ENCODE peak calls at places on chromosomes 11 and 22, in eight cellular contexts. One of them, this sample, is unnamed.

GRCh38 chr22:29259253-29259899 is 8.4 kb downstream of the RHBDD3 start:
- DNase-seq in esophagus squamous epithelium: no peak
- DNase-seq in heart left ventricle: no peak
- DNase-seq in IMR-90: no peak
- DNase-seq in body of pancreas: no peak
- DNase-seq in sigmoid colon: no peak
- DNase-seq in adrenal gland: no peak
- DNase-seq in suprapubic skin: no peak
- DNase-seq in this sample: no peak

GRCh38 chr22:17167486-17167885 is 8.4 kb upstream of the HDHD5 start:
- DNase-seq in esophagus squamous epithelium: no peak
- DNase-seq in heart left ventricle: peak; percentile 78
- DNase-seq in IMR-90: no peak
- DNase-seq in body of pancreas: peak; percentile 49
- DNase-seq in sigmoid colon: no peak
- DNase-seq in adrenal gland: peak; percentile 75
- DNase-seq in suprapubic skin: no peak
- DNase-seq in this sample: no peak

GRCh38 chr11:62542750-62543567 is 3.6 kb downstream of the AHNAK start:
- DNase-seq in esophagus squamous epithelium: no peak
- DNase-seq in heart left ventricle: peak; percentile 86
- DNase-seq in IMR-90: peak; percentile 70
- DNase-seq in body of pancreas: peak; percentile 69
- DNase-seq in sigmoid colon: peak; percentile 94
- DNase-seq in adrenal gland: peak; percentile 72
- DNase-seq in suprapubic skin: peak; percentile 92
- DNase-seq in this sample: peak; percentile 65

GRCh38 chr11:125952973-125953372 is 7.1 kb downstream of the VSIG10L2 start:
- DNase-seq in esophagus squamous epithelium: no peak
- DNase-seq in heart left ventricle: no peak
- DNase-seq in IMR-90: no peak
- DNase-seq in body of pancreas: peak; percentile 39
- DNase-seq in sigmoid colon: peak; percentile 92
- DNase-seq in adrenal gland: no peak
- DNase-seq in suprapubic skin: no peak
- DNase-seq in this sample: no peak

GRCh38 chr11:95556342-95557151 is 233.0 kb downstream of the FAM76B start:
- DNase-seq in esophagus squamous epithelium: no peak
- DNase-seq in heart left ventricle: no peak
- DNase-seq in IMR-90: peak; percentile 49
- DNase-seq in body of pancreas: no peak
- DNase-seq in sigmoid colon: no peak
- DNase-seq in adrenal gland: no peak
- DNase-seq in suprapubic skin: no peak
- DNase-seq in this sample: peak; percentile 7

GRCh38 chr11:69943066-69943465 is 123.8 kb upstream of the FGF3 start:
- DNase-seq in esophagus squamous epithelium: no peak
- DNase-seq in heart left ventricle: no peak
- DNase-seq in IMR-90: no peak
- DNase-seq in body of pancreas: no peak
- DNase-seq in sigmoid colon: peak; percentile 40
- DNase-seq in adrenal gland: no peak
- DNase-seq in suprapubic skin: no peak
- DNase-seq in this sample: no peak

GRCh38 chr11:45606514-45607024 is 58.9 kb downstream of the CHST1 start:
- DNase-seq in esophagus squamous epithelium: no peak
- DNase-seq in heart left ventricle: no peak
- DNase-seq in IMR-90: no peak
- DNase-seq in body of pancreas: no peak
- DNase-seq in sigmoid colon: no peak
- DNase-seq in adrenal gland: no peak
- DNase-seq in suprapubic skin: no peak
- DNase-seq in this sample: no peak

GRCh38 chr22:18156878-18157713 is 7.1 kb downstream of the USP18 start:
- DNase-seq in esophagus squamous epithelium: no peak
- DNase-seq in heart left ventricle: peak; percentile 74
- DNase-seq in IMR-90: peak; percentile 99
- DNase-seq in body of pancreas: peak; percentile 38
- DNase-seq in sigmoid colon: peak; percentile 84
- DNase-seq in adrenal gland: peak; percentile 67
- DNase-seq in suprapubic skin: no peak
- DNase-seq in this sample: no peak

GRCh38 chr11:129766858-129767604 is 48.6 kb upstream of the TMEM45B start:
- DNase-seq in esophagus squamous epithelium: no peak
- DNase-seq in heart left ventricle: no peak
- DNase-seq in IMR-90: peak; percentile 23
- DNase-seq in body of pancreas: no peak
- DNase-seq in sigmoid colon: no peak
- DNase-seq in adrenal gland: no peak
- DNase-seq in suprapubic skin: no peak
- DNase-seq in this sample: no peak

GRCh38 chr11:22476589-22476988 is 138.4 kb downstream of the SLC17A6 start:
- DNase-seq in esophagus squamous epithelium: no peak
- DNase-seq in heart left ventricle: no peak
- DNase-seq in IMR-90: no peak
- DNase-seq in body of pancreas: no peak
- DNase-seq in sigmoid colon: no peak
- DNase-seq in adrenal gland: no peak
- DNase-seq in suprapubic skin: no peak
- DNase-seq in this sample: no peak

GRCh38 chr11:126583594-126583993 is 228.1 kb downstream of the ST3GAL4 start:
- DNase-seq in esophagus squamous epithelium: no peak
- DNase-seq in heart left ventricle: no peak
- DNase-seq in IMR-90: no peak
- DNase-seq in body of pancreas: no peak
- DNase-seq in sigmoid colon: no peak
- DNase-seq in adrenal gland: no peak
- DNase-seq in suprapubic skin: no peak
- DNase-seq in this sample: no peak

GRCh38 chr22:45644714-45645113 is 26.9 kb upstream of the ATXN10 start:
- DNase-seq in esophagus squamous epithelium: no peak
- DNase-seq in heart left ventricle: no peak
- DNase-seq in IMR-90: no peak
- DNase-seq in body of pancreas: no peak
- DNase-seq in sigmoid colon: no peak
- DNase-seq in adrenal gland: no peak
- DNase-seq in suprapubic skin: no peak
- DNase-seq in this sample: no peak

GRCh38 chr11:122202161-122202950 is 86.3 kb upstream of the BLID start:
- DNase-seq in esophagus squamous epithelium: no peak
- DNase-seq in heart left ventricle: peak; percentile 33
- DNase-seq in IMR-90: peak; percentile 83
- DNase-seq in body of pancreas: peak; percentile 12
- DNase-seq in sigmoid colon: peak; percentile 71
- DNase-seq in adrenal gland: no peak
- DNase-seq in suprapubic skin: no peak
- DNase-seq in this sample: no peak

GRCh38 chr11:109677240-109677639 is 255.2 kb downstream of the C11orf87 start:
- DNase-seq in esophagus squamous epithelium: no peak
- DNase-seq in heart left ventricle: no peak
- DNase-seq in IMR-90: no peak
- DNase-seq in body of pancreas: no peak
- DNase-seq in sigmoid colon: no peak
- DNase-seq in adrenal gland: no peak
- DNase-seq in suprapubic skin: no peak
- DNase-seq in this sample: no peak

GRCh38 chr11:59611570-59612565 is 3.7 kb downstream of the OSBP start:
- DNase-seq in esophagus squamous epithelium: no peak
- DNase-seq in heart left ventricle: no peak
- DNase-seq in IMR-90: peak; percentile 67
- DNase-seq in body of pancreas: peak; percentile 70
- DNase-seq in sigmoid colon: no peak
- DNase-seq in adrenal gland: no peak
- DNase-seq in suprapubic skin: no peak
- DNase-seq in this sample: no peak

GRCh38 chr11:86745571-86745970 is 54.8 kb upstream of the PRSS23 start:
- DNase-seq in esophagus squamous epithelium: no peak
- DNase-seq in heart left ventricle: no peak
- DNase-seq in IMR-90: peak; percentile 36
- DNase-seq in body of pancreas: no peak
- DNase-seq in sigmoid colon: no peak
- DNase-seq in adrenal gland: no peak
- DNase-seq in suprapubic skin: no peak
- DNase-seq in this sample: no peak

GRCh38 chr11:59756496-59756840 is 1.3 kb downstream of the STX3 start:
- DNase-seq in esophagus squamous epithelium: no peak
- DNase-seq in heart left ventricle: no peak
- DNase-seq in IMR-90: no peak
- DNase-seq in body of pancreas: no peak
- DNase-seq in sigmoid colon: no peak
- DNase-seq in adrenal gland: peak; percentile 21
- DNase-seq in suprapubic skin: no peak
- DNase-seq in this sample: no peak

GRCh38 chr11:126345759-126346585 is 9.5 kb upstream of the ST3GAL4 start:
- DNase-seq in esophagus squamous epithelium: no peak
- DNase-seq in heart left ventricle: peak; percentile 66
- DNase-seq in IMR-90: peak; percentile 75
- DNase-seq in body of pancreas: peak; percentile 64
- DNase-seq in sigmoid colon: no peak
- DNase-seq in adrenal gland: peak; percentile 95
- DNase-seq in suprapubic skin: no peak
- DNase-seq in this sample: no peak

GRCh38 chr11:15830730-15831443 is 525.5 kb downstream of the SOX6 start:
- DNase-seq in esophagus squamous epithelium: no peak
- DNase-seq in heart left ventricle: no peak
- DNase-seq in IMR-90: no peak
- DNase-seq in body of pancreas: no peak
- DNase-seq in sigmoid colon: no peak
- DNase-seq in adrenal gland: no peak
- DNase-seq in suprapubic skin: no peak
- DNase-seq in this sample: no peak

DNA sequence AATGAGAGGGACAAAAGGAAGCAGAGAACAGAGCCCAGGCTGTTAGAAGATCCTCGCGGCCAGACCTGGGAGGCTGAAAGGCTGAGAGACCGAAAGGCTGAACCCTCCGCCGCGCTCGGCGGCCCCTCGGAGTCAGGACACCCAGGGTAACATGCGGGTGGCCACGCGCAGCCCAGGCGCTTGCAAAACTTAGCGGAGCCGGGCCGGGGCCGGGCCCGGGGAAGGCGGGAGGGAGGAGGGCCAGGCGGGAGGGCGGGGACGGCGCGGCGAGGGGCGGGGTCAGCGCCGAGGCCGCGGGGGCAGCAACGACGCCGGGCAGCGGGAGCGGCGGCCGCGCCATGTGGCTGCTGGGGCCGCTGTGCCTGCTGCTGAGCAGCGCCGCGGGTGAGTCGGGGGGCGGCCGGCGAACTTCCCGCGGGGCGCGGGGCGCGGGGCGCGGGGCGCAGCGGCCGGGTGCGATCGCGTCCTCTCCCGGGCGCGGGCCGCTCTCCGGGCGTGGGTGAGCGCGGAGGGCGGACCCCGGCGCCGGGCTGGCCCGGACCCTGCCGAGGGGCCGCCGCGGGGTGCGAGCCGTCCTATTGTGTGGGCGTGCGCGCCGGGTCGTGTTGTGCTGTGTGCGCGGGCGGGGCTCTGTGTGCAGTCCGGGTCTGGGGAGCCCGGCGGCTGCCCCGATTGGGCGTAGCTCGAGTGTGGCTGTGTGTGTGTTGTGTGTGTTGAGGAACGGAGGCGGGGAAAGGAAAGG is at the start of gene LDLRAD3:
- DNase-seq in esophagus squamous epithelium: no peak
- DNase-seq in heart left ventricle: peak; percentile 80
- DNase-seq in IMR-90: peak; percentile 82
- DNase-seq in body of pancreas: peak; percentile 76
- DNase-seq in sigmoid colon: peak; percentile 91
- DNase-seq in adrenal gland: peak; percentile 85
- DNase-seq in suprapubic skin: peak; percentile 89
- DNase-seq in this sample: peak; percentile 74
- TF ChIP-seq POLR2A in esophagus squamous epithelium: no peak
- TF ChIP-seq POLR2A in heart left ventricle: no peak
- TF ChIP-seq POLR2A in IMR-90: peak; percentile 17
- TF ChIP-seq POLR2A in body of pancreas: peak; percentile 38
- TF ChIP-seq POLR2A in sigmoid colon: no peak
- TF ChIP-seq POLR2A in adrenal gland: peak; percentile 34
- TF ChIP-seq POLR2A in suprapubic skin: no peak
- TF ChIP-seq POLR2A in this sample: no peak

GRCh38 chr11:75428301-75428724 is 4.7 kb downstream of the KLHL35 start:
- DNase-seq in esophagus squamous epithelium: peak; percentile 11
- DNase-seq in heart left ventricle: peak; percentile 95
- DNase-seq in IMR-90: peak; percentile 76
- DNase-seq in body of pancreas: peak; percentile 95
- DNase-seq in sigmoid colon: peak; percentile 92
- DNase-seq in adrenal gland: peak; percentile 92
- DNase-seq in suprapubic skin: peak; percentile 96
- DNase-seq in this sample: peak; percentile 88
- TF ChIP-seq POLR2A in esophagus squamous epithelium: no peak
- TF ChIP-seq POLR2A in heart left ventricle: no peak
- TF ChIP-seq POLR2A in IMR-90: no peak
- TF ChIP-seq POLR2A in body of pancreas: peak; percentile 82
- TF ChIP-seq POLR2A in sigmoid colon: peak; percentile 36
- TF ChIP-seq POLR2A in adrenal gland: peak; percentile 41
- TF ChIP-seq POLR2A in suprapubic skin: no peak
- TF ChIP-seq POLR2A in this sample: no peak

GRCh38 chr11:35144811-35145210 is 5.8 kb downstream of the CD44 start:
- DNase-seq in esophagus squamous epithelium: no peak
- DNase-seq in heart left ventricle: no peak
- DNase-seq in IMR-90: peak; percentile 72
- DNase-seq in body of pancreas: no peak
- DNase-seq in sigmoid colon: no peak
- DNase-seq in adrenal gland: no peak
- DNase-seq in suprapubic skin: no peak
- DNase-seq in this sample: no peak

GRCh38 chr11:35145249-35145648 is 6.3 kb downstream of the CD44 start:
- DNase-seq in esophagus squamous epithelium: no peak
- DNase-seq in heart left ventricle: no peak
- DNase-seq in IMR-90: peak; percentile 60
- DNase-seq in body of pancreas: no peak
- DNase-seq in sigmoid colon: no peak
- DNase-seq in adrenal gland: no peak
- DNase-seq in suprapubic skin: no peak
- DNase-seq in this sample: no peak

GRCh38 chr11:35147273-35147672 is 8.3 kb downstream of the CD44 start:
- DNase-seq in esophagus squamous epithelium: no peak
- DNase-seq in heart left ventricle: no peak
- DNase-seq in IMR-90: no peak
- DNase-seq in body of pancreas: no peak
- DNase-seq in sigmoid colon: no peak
- DNase-seq in adrenal gland: no peak
- DNase-seq in suprapubic skin: no peak
- DNase-seq in this sample: no peak

GRCh38 chr11:35146711-35147110 is 7.7 kb downstream of the CD44 start:
- DNase-seq in esophagus squamous epithelium: no peak
- DNase-seq in heart left ventricle: no peak
- DNase-seq in IMR-90: peak; percentile 51
- DNase-seq in body of pancreas: no peak
- DNase-seq in sigmoid colon: no peak
- DNase-seq in adrenal gland: no peak
- DNase-seq in suprapubic skin: no peak
- DNase-seq in this sample: no peak

GRCh38 chr11:35146074-35146521 is 7.1 kb downstream of the CD44 start:
- DNase-seq in esophagus squamous epithelium: no peak
- DNase-seq in heart left ventricle: no peak
- DNase-seq in IMR-90: no peak
- DNase-seq in body of pancreas: no peak
- DNase-seq in sigmoid colon: no peak
- DNase-seq in adrenal gland: no peak
- DNase-seq in suprapubic skin: no peak
- DNase-seq in this sample: no peak
- TF ChIP-seq POLR2A in esophagus squamous epithelium: no peak
- TF ChIP-seq POLR2A in heart left ventricle: no peak
- TF ChIP-seq POLR2A in IMR-90: no peak
- TF ChIP-seq POLR2A in body of pancreas: no peak
- TF ChIP-seq POLR2A in sigmoid colon: no peak
- TF ChIP-seq POLR2A in adrenal gland: no peak
- TF ChIP-seq POLR2A in suprapubic skin: no peak
- TF ChIP-seq POLR2A in this sample: no peak

GRCh38 chr11:704799-705645 is 1.0 kb upstream of the EPS8L2 start:
- DNase-seq in esophagus squamous epithelium: no peak
- DNase-seq in heart left ventricle: no peak
- DNase-seq in IMR-90: no peak
- DNase-seq in body of pancreas: peak; percentile 89
- DNase-seq in sigmoid colon: peak; percentile 69
- DNase-seq in adrenal gland: no peak
- DNase-seq in suprapubic skin: no peak
- DNase-seq in this sample: no peak
- TF ChIP-seq POLR2A in esophagus squamous epithelium: no peak
- TF ChIP-seq POLR2A in heart left ventricle: no peak
- TF ChIP-seq POLR2A in IMR-90: no peak
- TF ChIP-seq POLR2A in body of pancreas: peak; percentile 75
- TF ChIP-seq POLR2A in sigmoid colon: peak; percentile 49
- TF ChIP-seq POLR2A in adrenal gland: no peak
- TF ChIP-seq POLR2A in suprapubic skin: no peak
- TF ChIP-seq POLR2A in this sample: no peak